ENCODE peak calls at places on chromosomes 4 and X, in ten cellular contexts. One of them, this sample, is unnamed.

GRCh38 chrX:13479452-13479813 is 90.0 kb upstream of the EGFL6 start:
- DNase-seq in anterior cingulate cortex: no peak
- DNase-seq in cardiac fibroblast: no peak
- DNase-seq in hippocampal formation: no peak
- DNase-seq in amniotic stem cell: no peak
- DNase-seq in omental fat pad: no peak
- DNase-seq in HEK293T: no peak
- DNase-seq in central memory CD8-positive, alpha-beta T cell: no peak
- DNase-seq in neural crest cell: no peak
- DNase-seq in AG09319: no peak
- DNase-seq in this sample: no peak

GRCh38 chrX:150845091-150845490 is 53.4 kb downstream of the CD99L2 start:
- DNase-seq in anterior cingulate cortex: no peak
- DNase-seq in cardiac fibroblast: no peak
- DNase-seq in hippocampal formation: no peak
- DNase-seq in amniotic stem cell: no peak
- DNase-seq in omental fat pad: no peak
- DNase-seq in HEK293T: no peak
- DNase-seq in central memory CD8-positive, alpha-beta T cell: no peak
- DNase-seq in neural crest cell: no peak
- DNase-seq in AG09319: no peak
- DNase-seq in this sample: peak

GRCh38 chr4:2044542-2045517 is 14.3 kb upstream of the NAT8L start:
- DNase-seq in anterior cingulate cortex: no peak
- DNase-seq in cardiac fibroblast: no peak
- DNase-seq in hippocampal formation: no peak
- DNase-seq in amniotic stem cell: no peak
- DNase-seq in omental fat pad: no peak
- DNase-seq in HEK293T: no peak
- DNase-seq in central memory CD8-positive, alpha-beta T cell: no peak
- DNase-seq in neural crest cell: no peak
- DNase-seq in AG09319: no peak
- DNase-seq in this sample: no peak

GRCh38 chr4:149549911-149550310 is 265.7 kb downstream of the IQCM start:
- DNase-seq in anterior cingulate cortex: no peak
- DNase-seq in cardiac fibroblast: no peak
- DNase-seq in hippocampal formation: no peak
- DNase-seq in amniotic stem cell: no peak
- DNase-seq in omental fat pad: no peak
- DNase-seq in HEK293T: no peak
- DNase-seq in central memory CD8-positive, alpha-beta T cell: no peak
- DNase-seq in neural crest cell: no peak
- DNase-seq in AG09319: no peak
- DNase-seq in this sample: no peak

GRCh38 chr4:105207386-105207785 is 60.7 kb downstream of the TET2 start:
- DNase-seq in anterior cingulate cortex: no peak
- DNase-seq in cardiac fibroblast: no peak
- DNase-seq in hippocampal formation: no peak
- DNase-seq in amniotic stem cell: no peak
- DNase-seq in omental fat pad: no peak
- DNase-seq in HEK293T: no peak
- DNase-seq in central memory CD8-positive, alpha-beta T cell: no peak
- DNase-seq in neural crest cell: no peak
- DNase-seq in AG09319: no peak
- DNase-seq in this sample: no peak

GRCh38 chrX:46662188-46662587 is 88.6 kb downstream of the CHST7 start:
- DNase-seq in anterior cingulate cortex: no peak
- DNase-seq in cardiac fibroblast: no peak
- DNase-seq in hippocampal formation: no peak
- DNase-seq in amniotic stem cell: no peak
- DNase-seq in omental fat pad: no peak
- DNase-seq in HEK293T: no peak
- DNase-seq in central memory CD8-positive, alpha-beta T cell: no peak
- DNase-seq in neural crest cell: no peak
- DNase-seq in AG09319: no peak
- DNase-seq in this sample: no peak

GRCh38 chr4:69649207-69649606 is 3.8 kb downstream of the UGT2A1 start:
- DNase-seq in anterior cingulate cortex: no peak
- DNase-seq in cardiac fibroblast: peak
- DNase-seq in hippocampal formation: no peak
- DNase-seq in amniotic stem cell: no peak
- DNase-seq in omental fat pad: no peak
- DNase-seq in HEK293T: no peak
- DNase-seq in central memory CD8-positive, alpha-beta T cell: no peak
- DNase-seq in neural crest cell: no peak
- DNase-seq in AG09319: no peak
- DNase-seq in this sample: no peak

GRCh38 chrX:20718592-20718991 is 451.9 kb upstream of the RPS6KA3 start:
- DNase-seq in anterior cingulate cortex: no peak
- DNase-seq in cardiac fibroblast: no peak
- DNase-seq in hippocampal formation: no peak
- DNase-seq in amniotic stem cell: no peak
- DNase-seq in omental fat pad: no peak
- DNase-seq in HEK293T: no peak
- DNase-seq in central memory CD8-positive, alpha-beta T cell: no peak
- DNase-seq in neural crest cell: no peak
- DNase-seq in AG09319: no peak
- DNase-seq in this sample: no peak

GRCh38 chr4:159137176-159137575 is 34.3 kb downstream of the RAPGEF2 start:
- DNase-seq in anterior cingulate cortex: no peak
- DNase-seq in cardiac fibroblast: no peak
- DNase-seq in hippocampal formation: no peak
- DNase-seq in amniotic stem cell: no peak
- DNase-seq in omental fat pad: no peak
- DNase-seq in HEK293T: no peak
- DNase-seq in central memory CD8-positive, alpha-beta T cell: no peak
- DNase-seq in neural crest cell: no peak
- DNase-seq in AG09319: no peak
- DNase-seq in this sample: no peak

GRCh38 chr4:118280501-118281218 is 72.1 kb downstream of the PRSS12 start:
- DNase-seq in anterior cingulate cortex: no peak
- DNase-seq in cardiac fibroblast: peak
- DNase-seq in hippocampal formation: peak
- DNase-seq in amniotic stem cell: no peak
- DNase-seq in omental fat pad: no peak
- DNase-seq in HEK293T: peak
- DNase-seq in central memory CD8-positive, alpha-beta T cell: no peak
- DNase-seq in neural crest cell: peak
- DNase-seq in AG09319: peak
- DNase-seq in this sample: peak

GRCh38 chrX:112218388-112218787 is 135.8 kb upstream of the TRPC5 start:
- DNase-seq in anterior cingulate cortex: no peak
- DNase-seq in cardiac fibroblast: no peak
- DNase-seq in hippocampal formation: no peak
- DNase-seq in amniotic stem cell: no peak
- DNase-seq in omental fat pad: no peak
- DNase-seq in HEK293T: no peak
- DNase-seq in central memory CD8-positive, alpha-beta T cell: no peak
- DNase-seq in neural crest cell: no peak
- DNase-seq in AG09319: no peak
- DNase-seq in this sample: no peak

GRCh38 chr4:46051392-46051791 is 72.5 kb downstream of the GABRG1 start:
- DNase-seq in anterior cingulate cortex: no peak
- DNase-seq in cardiac fibroblast: no peak
- DNase-seq in hippocampal formation: no peak
- DNase-seq in amniotic stem cell: no peak
- DNase-seq in omental fat pad: no peak
- DNase-seq in HEK293T: no peak
- DNase-seq in central memory CD8-positive, alpha-beta T cell: no peak
- DNase-seq in neural crest cell: no peak
- DNase-seq in AG09319: no peak
- DNase-seq in this sample: no peak

GRCh38 chrX:116009871-116010710 is 160.5 kb upstream of the AGTR2 start:
- DNase-seq in anterior cingulate cortex: no peak
- DNase-seq in cardiac fibroblast: no peak
- DNase-seq in hippocampal formation: peak
- DNase-seq in amniotic stem cell: no peak
- DNase-seq in omental fat pad: no peak
- DNase-seq in HEK293T: no peak
- DNase-seq in central memory CD8-positive, alpha-beta T cell: no peak
- DNase-seq in neural crest cell: no peak
- DNase-seq in AG09319: no peak
- DNase-seq in this sample: no peak

GRCh38 chr4:6373541-6374410 is 98.6 kb downstream of the PPP2R2C start:
- DNase-seq in anterior cingulate cortex: no peak
- DNase-seq in cardiac fibroblast: no peak
- DNase-seq in hippocampal formation: no peak
- DNase-seq in amniotic stem cell: no peak
- DNase-seq in omental fat pad: no peak
- DNase-seq in HEK293T: no peak
- DNase-seq in central memory CD8-positive, alpha-beta T cell: no peak
- DNase-seq in neural crest cell: no peak
- DNase-seq in AG09319: no peak
- DNase-seq in this sample: no peak

GRCh38 chr4:75623036-75623435 is 7.3 kb downstream of the CDKL2 start:
- DNase-seq in anterior cingulate cortex: no peak
- DNase-seq in cardiac fibroblast: no peak
- DNase-seq in hippocampal formation: no peak
- DNase-seq in amniotic stem cell: no peak
- DNase-seq in omental fat pad: no peak
- DNase-seq in HEK293T: no peak
- DNase-seq in central memory CD8-positive, alpha-beta T cell: no peak
- DNase-seq in neural crest cell: no peak
- DNase-seq in AG09319: no peak
- DNase-seq in this sample: no peak

GRCh38 chr4:150789864-150790263 is 207.9 kb downstream of the MAB21L2 start:
- DNase-seq in anterior cingulate cortex: no peak
- DNase-seq in cardiac fibroblast: no peak
- DNase-seq in hippocampal formation: no peak
- DNase-seq in amniotic stem cell: no peak
- DNase-seq in omental fat pad: no peak
- DNase-seq in HEK293T: peak
- DNase-seq in central memory CD8-positive, alpha-beta T cell: no peak
- DNase-seq in neural crest cell: no peak
- DNase-seq in AG09319: no peak
- DNase-seq in this sample: no peak